ENCODE peak calls at places on chromosomes 5 and 9, in nine cellular contexts. N is nephron progenitor cell; W is posterior cingulate gyrus; Q is kidney glomerular epithelial cell; C is breast epithelium; A is kidney tubule cell; S is activated T-cell treated with anti-CD3 and anti-CD28 coated beads, Interleukin-2, amount 50 U/mL, for 1 hour; O is effector CD4-positive, alpha-beta T cell; K is epithelial cell of esophagus. U is an unnamed sample.

GRCh38 chr5:4700082-4700481 is 440.0 kb upstream of the ADAMTS16 start:
- DNase-seq in S (no peak), K (peak; percentile 74), C (peak; percentile 78), Q (peak; percentile 88), N (peak; percentile 86), O (no peak), W (peak; percentile 69), A (peak; percentile 84), U (no peak)

GRCh38 chr9:93071464-93071863 is 13.0 kb downstream of the SUSD3 start:
- DNase-seq in K (peak; percentile 20), Q (no peak), O (no peak), N (peak; percentile 38), S (no peak), C (no peak), W (no peak), A (no peak), U (no peak)

GRCh38 chr5:38725419-38725865 is 120.4 kb upstream of the OSMR start:
- DNase-seq in Q (no peak), C (no peak), K (no peak), A (no peak), S (no peak), W (peak; percentile 55), N (no peak), O (no peak), U (no peak)

GRCh38 chr5:102262688-102263087 is 33.4 kb downstream of the SLCO4C1 start:
- DNase-seq in S (no peak), W (no peak), O (no peak), N (no peak), Q (peak; percentile 11), C (no peak), A (peak; percentile 62), K (no peak), U (no peak)

GRCh38 chr9:129885018-129885669 is 49.9 kb downstream of the USP20 start:
- DNase-seq in S (peak; percentile 64), K (no peak), N (no peak), W (peak; percentile 35), O (no peak), C (no peak), Q (no peak), A (peak; percentile 25), U (no peak)

GRCh38 chr9:136419092-136419420 is 8.6 kb downstream of the PMPCA start:
- DNase-seq in K (no peak), A (no peak), N (no peak), S (no peak), W (no peak), C (no peak), O (no peak), Q (no peak), U (no peak)

GRCh38 chr5:179327026-179327735 is 18.1 kb downstream of the ADAMTS2 start:
- DNase-seq in W (no peak), O (no peak), S (no peak), A (no peak), C (no peak), Q (no peak), N (no peak), K (no peak), U (no peak)

GRCh38 chr5:122311888-122312669 is at the start of gene SNCAIP:
- DNase-seq in K (peak; percentile 34), N (peak; percentile 69), W (no peak), O (no peak), A (peak; percentile 47), Q (peak; percentile 41), C (no peak), S (no peak), U (no peak)

GRCh38 chr5:150293091-150293941 is 3.7 kb upstream of the CAMK2A start:
- DNase-seq in Q (no peak), S (no peak), A (no peak), O (no peak), C (no peak), W (no peak), K (no peak), N (no peak), U (no peak)

GRCh38 chr5:172187118-172188032 is 649 bp downstream of the STK10 start:
- DNase-seq in W (no peak), Q (peak; percentile 51), K (peak; percentile 92), O (peak; percentile 74), C (no peak), N (peak; percentile 41), A (peak; percentile 84), S (peak; percentile 72), U (peak; percentile 31)

GRCh38 chr5:6675784-6676499 is 37.3 kb upstream of the TENT4A start:
- DNase-seq in S (no peak), W (no peak), C (no peak), Q (no peak), O (no peak), A (no peak), N (no peak), K (no peak), U (no peak)

GRCh38 chr9:105757496-105758251 is 63.3 kb downstream of the TMEM38B start:
- DNase-seq in O (no peak), K (peak; percentile 34), N (no peak), S (no peak), A (no peak), W (no peak), C (no peak), Q (no peak), U (no peak)

GRCh38 chr9:113599647-113600476 is 136.3 kb downstream of the RGS3 start:
- DNase-seq in S (no peak), K (peak; percentile 36), N (no peak), A (peak; percentile 72), Q (no peak), O (no peak), W (no peak), C (no peak), U (no peak)

GRCh38 chr9:16184964-16185646 is 632.3 kb downstream of the CCDC171 start:
- DNase-seq in K (peak; percentile 31), A (peak; percentile 80), W (no peak), Q (peak; percentile 71), N (no peak), S (no peak), O (no peak), C (no peak), U (no peak)